ENCODE peak calls at places on chromosomes 2 and 18, in six cellular contexts. P, Z, U, G, E and T are unnamed samples.

GRCh38 chr18:64134044-64134757 is 14.7 kb downstream of the LINC00305 start:
- DNase-seq in P (no peak), Z (no peak), G (no peak), E (peak; percentile 25), U (peak; percentile 57), T (no peak)

GRCh38 chr18:46333371-46334199 is 229.4 kb downstream of the HAUS1 start:
- DNase-seq in P (peak; percentile 45), G (no peak), Z (peak; percentile 96), E (peak; percentile 29), U (no peak), T (peak; percentile 70)

GRCh38 chr2:178825183-178825582 is 18.0 kb upstream of the TTN start:
- DNase-seq in Z (no peak), G (no peak), P (peak; percentile 53), U (no peak), E (peak; percentile 84), T (no peak)

GRCh38 chr2:190809139-190809764 is 71.4 kb upstream of the GLS start:
- DNase-seq in P (peak; percentile 13), E (no peak), U (no peak), Z (no peak), G (no peak), T (no peak)

GRCh38 chr2:19722486-19723420 is 179.0 kb downstream of the TTC32 start:
- DNase-seq in E (no peak), G (no peak), P (no peak), Z (no peak), U (no peak), T (no peak)

GRCh38 chr18:27004056-27004829 is 138.7 kb upstream of the AQP4 start:
- DNase-seq in G (no peak), Z (peak; percentile 33), E (peak; percentile 6), U (no peak), P (no peak), T (no peak)

GRCh38 chr2:237411683-237412349 is 2.1 kb downstream of the COL6A3 start:
- DNase-seq in U (no peak), E (no peak), Z (no peak), P (no peak), G (no peak), T (no peak)

GRCh38 chr2:25989154-25989553 is 6.9 kb upstream of the KIF3C start:
- DNase-seq in P (no peak), G (no peak), Z (no peak), E (no peak), U (no peak), T (no peak)

GRCh38 chr2:7841751-7842150 is 840.1 kb upstream of the ID2 start:
- DNase-seq in Z (no peak), P (no peak), G (no peak), E (no peak), U (no peak), T (peak; percentile 5)

GRCh38 chr2:124476291-124476690 is 451.2 kb downstream of the CNTNAP5 start:
- DNase-seq in U (no peak), P (no peak), Z (no peak), E (peak; percentile 26), G (no peak), T (no peak)

GRCh38 chr2:160407393-160408204 is 86.0 kb downstream of the RBMS1 start:
- DNase-seq in E (peak; percentile 72), U (no peak), G (peak; percentile 42), P (peak; percentile 55), Z (peak; percentile 89), T (peak; percentile 84)

GRCh38 chr2:236714061-236714460 is 144.4 kb downstream of the ACKR3 start:
- DNase-seq in Z (no peak), E (peak; percentile 79), P (no peak), G (no peak), U (no peak), T (no peak)

GRCh38 chr2:20065885-20066602 is 14.6 kb upstream of the LAPTM4A start:
- DNase-seq in G (no peak), P (peak; percentile 98), E (peak; percentile 65), Z (peak; percentile 67), U (no peak), T (no peak)

GRCh38 chr2:137838255-137839092 is 125.8 kb upstream of the HNMT start:
- DNase-seq in G (no peak), Z (peak; percentile 51), P (peak; percentile 29), E (peak; percentile 22), U (no peak), T (no peak)

GRCh38 chr2:82650038-82650437 is 1809.0 kb downstream of the SUCLG1 start:
- DNase-seq in U (no peak), P (no peak), E (no peak), G (no peak), Z (no peak), T (no peak)
- H3K9me3 ChIP-seq in U (no peaks in the 10 kb centered on the region), P (no peaks in the 10 kb centered on the region), E (no peaks in the 10 kb centered on the region), G (no peaks in the 10 kb centered on the region), Z (no peaks in the 10 kb centered on the region), T (peaks cover 7% of the 10 kb centered on the region)

DNA sequence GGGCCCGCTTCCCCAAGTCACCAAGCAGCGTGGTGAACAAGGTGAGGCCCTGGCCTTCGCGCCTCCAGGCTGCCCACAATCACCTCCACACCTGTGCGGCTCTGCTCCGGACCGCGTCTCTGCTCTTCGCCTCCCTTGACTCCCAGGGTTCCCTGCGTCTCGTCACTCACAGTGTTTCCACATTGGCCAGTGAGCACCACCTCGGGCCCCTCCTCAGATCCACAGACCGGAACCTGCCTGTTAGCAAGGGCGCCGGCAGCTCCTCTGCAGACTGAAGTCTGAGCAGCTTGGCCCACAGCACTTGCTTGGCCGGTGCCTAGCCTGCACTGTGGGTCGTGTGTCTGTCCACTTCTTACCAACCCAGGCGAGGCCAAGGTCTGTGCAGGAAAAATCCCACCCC is 155.3 kb upstream of the ALKAL2 start:
- DNase-seq in Z (no peak), P (no peak), E (no peak), G (no peak), U (no peak), T (no peak)
- H3K9me3 ChIP-seq in Z (no peaks in the 10 kb centered on the region), P (peaks cover 41% of the 10 kb centered on the region), E (no peaks in the 10 kb centered on the region), G (no peaks in the 10 kb centered on the region), U (no peaks in the 10 kb centered on the region), T (no peaks in the 10 kb centered on the region)

GRCh38 chr2:150256746-150257145 is 230.7 kb downstream of the RND3 start:
- DNase-seq in G (no peak), P (no peak), U (no peak), Z (no peak), E (no peak), T (no peak)
- H3K9me3 ChIP-seq in G (no peaks in the 10 kb centered on the region), P (no peaks in the 10 kb centered on the region), U (no peaks in the 10 kb centered on the region), Z (no peaks in the 10 kb centered on the region), E (no peaks in the 10 kb centered on the region), T (no peaks in the 10 kb centered on the region)

GRCh38 chr2:16317211-16317830 is 348.3 kb downstream of the CYRIA start:
- DNase-seq in P (no peak), Z (no peak), E (no peak), U (no peak), G (no peak), T (no peak)
- H3K9me3 ChIP-seq in P (peaks cover 22% of the 10 kb centered on the region), Z (no peaks in the 10 kb centered on the region), E (no peaks in the 10 kb centered on the region), U (no peaks in the 10 kb centered on the region), G (no peaks in the 10 kb centered on the region), T (no peaks in the 10 kb centered on the region)

GRCh38 chr2:23839919-23840318 is 87.0 kb downstream of the ATAD2B start:
- DNase-seq in U (no peak), G (no peak), E (no peak), Z (no peak), P (no peak), T (no peak)
- H3K9me3 ChIP-seq in U (no peaks in the 10 kb centered on the region), G (no peaks in the 10 kb centered on the region), E (no peaks in the 10 kb centered on the region), Z (peaks cover 5% of the 10 kb centered on the region), P (no peaks in the 10 kb centered on the region), T (peaks cover 39% of the 10 kb centered on the region)

DNA sequence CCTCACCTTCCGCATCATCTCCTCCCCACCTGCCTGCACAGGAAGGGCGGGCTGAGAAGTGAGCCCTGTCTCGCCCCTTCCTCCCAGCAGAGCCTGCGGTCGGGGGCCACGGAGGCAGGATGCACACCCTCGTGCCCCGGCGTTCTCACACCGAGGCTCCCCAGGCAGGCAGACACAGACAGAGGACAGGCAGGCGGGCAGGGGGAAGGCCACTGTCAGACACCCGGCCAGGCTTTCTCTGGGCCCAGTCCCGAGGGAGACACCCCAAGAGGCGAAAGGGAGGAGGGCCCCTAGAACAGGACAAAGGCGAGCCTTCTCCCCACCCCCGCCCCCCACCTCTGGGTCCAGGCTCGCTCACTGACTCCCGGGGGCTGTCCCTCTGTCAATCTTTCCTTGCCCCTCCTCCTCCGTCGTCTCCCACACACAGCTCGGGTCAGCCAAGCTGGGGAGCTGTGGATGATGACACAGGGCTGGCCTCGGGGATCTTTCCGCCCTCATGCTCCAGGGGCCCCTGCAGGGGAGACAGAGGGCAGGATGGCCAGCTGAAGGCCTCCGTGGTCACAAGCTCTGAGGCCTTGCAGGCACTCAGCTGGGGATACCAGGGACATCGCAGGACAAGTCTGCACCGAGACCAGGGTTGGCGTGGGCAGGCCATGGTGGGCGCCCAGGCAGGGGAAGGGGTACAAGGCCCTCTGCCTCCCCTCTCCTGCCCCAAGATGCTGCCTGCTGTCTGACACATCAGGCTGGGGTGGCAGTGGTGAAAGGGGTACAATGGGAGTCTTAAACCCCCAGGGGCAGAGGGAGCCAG is 24.9 kb downstream of the BIN1 start:
- DNase-seq in E (no peak), U (no peak), P (no peak), Z (no peak), G (peak; percentile 63), T (no peak)
- H3K9me3 ChIP-seq in E (no peaks in the 10 kb centered on the region), U (no peaks in the 10 kb centered on the region), P (no peaks in the 10 kb centered on the region), Z (no peaks in the 10 kb centered on the region), G (no peaks in the 10 kb centered on the region), T (no peaks in the 10 kb centered on the region)

GRCh38 chr2:89819809-89820208 is 1128.3 kb downstream of the RPIA start:
- DNase-seq in U (no peak), E (no peak), G (no peak), P (no peak), Z (no peak), T (no peak)

GRCh38 chr2:89820248-89820647 is 1128.8 kb downstream of the RPIA start:
- DNase-seq in G (no peak), U (no peak), E (no peak), P (no peak), Z (no peak), T (no peak)

GRCh38 chr2:89821455-89821945 is 1130.0 kb downstream of the RPIA start:
- DNase-seq in G (no peak), P (no peak), U (no peak), Z (no peak), E (no peak), T (no peak)

GRCh38 chr2:89823556-89823955 is 1132.1 kb downstream of the RPIA start:
- DNase-seq in Z (no peak), G (no peak), P (no peak), U (no peak), E (no peak), T (no peak)

DNA sequence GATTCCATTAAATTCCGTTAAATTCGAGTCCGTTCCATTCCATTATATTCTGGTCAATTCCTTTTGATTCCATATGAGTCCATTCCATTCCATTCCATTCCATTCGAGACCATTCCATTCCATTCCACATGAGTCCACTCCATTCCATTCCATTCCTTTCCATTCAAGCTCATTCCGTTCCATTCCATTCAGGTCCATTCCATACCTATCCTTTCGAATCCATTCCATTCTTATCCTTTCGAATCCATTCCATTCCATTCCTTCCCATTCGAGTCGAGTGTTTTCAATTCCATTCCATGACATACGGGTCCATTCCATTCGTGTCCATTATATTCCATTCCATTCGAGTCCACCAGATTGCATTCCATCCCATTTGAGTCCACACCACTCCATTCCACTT is 1127.4 kb downstream of the RPIA start:
- DNase-seq in G (no peak), P (no peak), U (no peak), E (no peak), Z (no peak), T (no peak)
- H3K9me3 ChIP-seq in G (no peaks in the 10 kb centered on the region), P (peaks cover 77% of the 10 kb centered on the region), U (peaks cover 20% of the 10 kb centered on the region), E (peaks cover 15% of the 10 kb centered on the region), Z (peaks cover 3% of the 10 kb centered on the region), T (no peaks in the 10 kb centered on the region)

GRCh38 chr2:33877348-33878016 is 278.4 kb upstream of the FAM98A start:
- DNase-seq in Z (no peak), G (no peak), P (no peak), U (no peak), E (no peak), T (no peak)

GRCh38 chr2:33873206-33873605 is 274.1 kb upstream of the FAM98A start:
- DNase-seq in U (no peak), Z (no peak), E (no peak), P (no peak), G (no peak), T (no peak)
- H3K9me3 ChIP-seq in U (no peaks in the 10 kb centered on the region), Z (peaks cover 13% of the 10 kb centered on the region), E (no peaks in the 10 kb centered on the region), P (peaks cover 20% of the 10 kb centered on the region), G (peaks cover 7% of the 10 kb centered on the region), T (peaks cover 18% of the 10 kb centered on the region)